ENCODE peak calls at places on chromosomes 12 and 14, in seven cellular contexts. I is nucleus accumbens; R is memory B cell; C is stimulated activated CD4-positive, alpha-beta T cell treated with anti-CD3 and anti-CD28 coated beads, Interleukin-4, amount 100 ng/mL, for 48 hours; Z is astrocyte of the cerebellum; V is lower lobe of right lung; U is AG09319. K is an unnamed sample.
A peak's percentile ranks its signal among the peaks of the same experiment; 100 is the strongest.

GRCh38 chr12:112169966-112170365 is 44.6 kb downstream of the TRAFD1 start:
- DNase-seq in U (no peak), Z (no peak), V (no peak), C (no peak), R (no peak), I (no peak), K (no peak)

GRCh38 chr14:46048127-46048526 is 603.5 kb downstream of the RPL10L start:
- DNase-seq in U (no peak), V (no peak), C (no peak), I (no peak), R (no peak), Z (peak; percentile 1), K (no peak)

GRCh38 chr12:3662516-3662915 is 90.4 kb downstream of the CRACR2A start:
- DNase-seq in R (no peak), I (no peak), C (no peak), V (no peak), U (no peak), Z (no peak), K (no peak)

GRCh38 chr12:122836027-122836921 is 1.0 kb downstream of the HIP1R start:
- DNase-seq in V (peak; percentile 55), C (peak; percentile 37), I (peak; percentile 43), R (peak; percentile 50), Z (no peak), U (no peak), K (no peak)

GRCh38 chr12:107130830-107131760 is 37.7 kb upstream of the CRY1 start:
- DNase-seq in C (no peak), R (no peak), I (no peak), Z (no peak), U (no peak), V (no peak), K (no peak)

GRCh38 chr12:65741662-65742480 is 82.4 kb upstream of the HMGA2 start:
- DNase-seq in C (no peak), Z (no peak), I (no peak), R (no peak), U (no peak), V (no peak), K (no peak)

GRCh38 chr12:122888232-122888752 is 7.6 kb downstream of the VPS37B start:
- DNase-seq in R (no peak), C (no peak), I (no peak), V (peak; percentile 84), U (no peak), Z (peak; percentile 55), K (no peak)

GRCh38 chr14:22429546-22429945 is 159.5 kb downstream of the DAD1 start:
- DNase-seq in V (no peak), Z (no peak), U (no peak), C (no peak), R (no peak), I (no peak), K (no peak)

GRCh38 chr12:52945389-52946232 is 3.3 kb upstream of the KRT18 start:
- DNase-seq in Z (no peak), R (no peak), I (no peak), U (no peak), V (peak; percentile 67), C (no peak), K (no peak)

GRCh38 chr12:120534703-120535655 is 823 bp downstream of the RNF10 start:
- DNase-seq in R (peak; percentile 75), Z (peak; percentile 81), U (no peak), C (peak; percentile 42), V (peak; percentile 60), I (no peak), K (no peak)

GRCh38 chr12:83665755-83666154 is 979.0 kb downstream of the TMTC2 start:
- DNase-seq in I (no peak), C (no peak), V (no peak), R (no peak), Z (no peak), U (no peak), K (no peak)

K was measured in activated CD8-positive, alpha-beta memory T cell treated with anti-CD3 and anti-CD28 coated beads for 4 hours.